ENCODE peak calls at places on chromosomes 5 and 9, in eight cellular contexts. One of them, this sample, is unnamed.

GRCh38 chr9:127384901-127385300 is 12.1 kb upstream of the SLC2A8 start:
- DNase-seq in breast epithelium: no peak
- DNase-seq in transverse colon: no peak
- DNase-seq in right atrium auricular region: no peak
- DNase-seq in A549: no peak
- DNase-seq in aorta: no peak
- DNase-seq in cardiac muscle cell: no peak
- DNase-seq in left ventricle myocardium inferior: no peak
- DNase-seq in this sample: no peak

GRCh38 chr5:163248856-163249255 is 188.5 kb upstream of the CCNG1 start:
- DNase-seq in aorta: no peak
- DNase-seq in breast epithelium: no peak
- DNase-seq in right atrium auricular region: no peak
- DNase-seq in left ventricle myocardium inferior: no peak
- DNase-seq in A549: no peak
- DNase-seq in transverse colon: no peak
- DNase-seq in cardiac muscle cell: no peak
- DNase-seq in this sample: no peak

GRCh38 chr9:137077010-137077747 is at the start of gene UAP1L1:
- DNase-seq in left ventricle myocardium inferior: peak; percentile 85
- DNase-seq in right atrium auricular region: peak; percentile 81
- DNase-seq in breast epithelium: no peak
- DNase-seq in cardiac muscle cell: peak; percentile 65
- DNase-seq in A549: peak; percentile 44
- DNase-seq in aorta: peak; percentile 91
- DNase-seq in transverse colon: peak; percentile 81
- DNase-seq in this sample: no peak

GRCh38 chr9:130932220-130933069 is 6.6 kb downstream of the FIBCD1 start:
- DNase-seq in aorta: no peak
- DNase-seq in cardiac muscle cell: peak; percentile 65
- DNase-seq in left ventricle myocardium inferior: peak; percentile 77
- DNase-seq in A549: no peak
- DNase-seq in right atrium auricular region: no peak
- DNase-seq in breast epithelium: no peak
- DNase-seq in transverse colon: no peak
- DNase-seq in this sample: no peak

GRCh38 chr5:171630047-171630669 is 155.5 kb upstream of the SMIM23 start:
- DNase-seq in aorta: peak; percentile 67
- DNase-seq in A549: peak; percentile 71
- DNase-seq in cardiac muscle cell: peak; percentile 64
- DNase-seq in left ventricle myocardium inferior: peak; percentile 63
- DNase-seq in breast epithelium: no peak
- DNase-seq in right atrium auricular region: peak; percentile 64
- DNase-seq in transverse colon: peak; percentile 30
- DNase-seq in this sample: no peak

GRCh38 chr9:120542701-120543490 is 37.1 kb downstream of the CDK5RAP2 start:
- DNase-seq in transverse colon: no peak
- DNase-seq in cardiac muscle cell: no peak
- DNase-seq in A549: no peak
- DNase-seq in left ventricle myocardium inferior: no peak
- DNase-seq in right atrium auricular region: no peak
- DNase-seq in breast epithelium: no peak
- DNase-seq in aorta: no peak
- DNase-seq in this sample: no peak

GRCh38 chr5:93433422-93433821 is 147.6 kb downstream of the NR2F1-AS1 start:
- DNase-seq in cardiac muscle cell: peak; percentile 86
- DNase-seq in right atrium auricular region: no peak
- DNase-seq in left ventricle myocardium inferior: no peak
- DNase-seq in breast epithelium: no peak
- DNase-seq in aorta: no peak
- DNase-seq in A549: peak; percentile 36
- DNase-seq in transverse colon: no peak
- DNase-seq in this sample: no peak

GRCh38 chr9:77015291-77016048 is 4.0 kb upstream of the FOXB2 start:
- DNase-seq in cardiac muscle cell: no peak
- DNase-seq in transverse colon: no peak
- DNase-seq in aorta: no peak
- DNase-seq in right atrium auricular region: peak; percentile 18
- DNase-seq in left ventricle myocardium inferior: no peak
- DNase-seq in A549: no peak
- DNase-seq in breast epithelium: no peak
- DNase-seq in this sample: no peak

GRCh38 chr5:102957141-102957540 is 162.8 kb downstream of the GIN1 start:
- DNase-seq in right atrium auricular region: no peak
- DNase-seq in transverse colon: no peak
- DNase-seq in aorta: no peak
- DNase-seq in A549: no peak
- DNase-seq in left ventricle myocardium inferior: no peak
- DNase-seq in cardiac muscle cell: no peak
- DNase-seq in breast epithelium: no peak
- DNase-seq in this sample: no peak

GRCh38 chr5:102961671-102962070 is 158.3 kb downstream of the GIN1 start:
- DNase-seq in left ventricle myocardium inferior: no peak
- DNase-seq in right atrium auricular region: no peak
- DNase-seq in breast epithelium: no peak
- DNase-seq in A549: no peak
- DNase-seq in cardiac muscle cell: no peak
- DNase-seq in aorta: no peak
- DNase-seq in transverse colon: no peak
- DNase-seq in this sample: no peak

GRCh38 chr5:102958481-102959011 is 161.4 kb downstream of the GIN1 start:
- DNase-seq in transverse colon: no peak
- DNase-seq in A549: peak; percentile 36
- DNase-seq in aorta: no peak
- DNase-seq in cardiac muscle cell: peak; percentile 56
- DNase-seq in right atrium auricular region: no peak
- DNase-seq in left ventricle myocardium inferior: no peak
- DNase-seq in breast epithelium: no peak
- DNase-seq in this sample: no peak

GRCh38 chr5:102956599-102956998 is 163.3 kb downstream of the GIN1 start:
- DNase-seq in transverse colon: no peak
- DNase-seq in breast epithelium: no peak
- DNase-seq in A549: no peak
- DNase-seq in right atrium auricular region: no peak
- DNase-seq in left ventricle myocardium inferior: no peak
- DNase-seq in aorta: no peak
- DNase-seq in cardiac muscle cell: no peak
- DNase-seq in this sample: no peak

DNA sequence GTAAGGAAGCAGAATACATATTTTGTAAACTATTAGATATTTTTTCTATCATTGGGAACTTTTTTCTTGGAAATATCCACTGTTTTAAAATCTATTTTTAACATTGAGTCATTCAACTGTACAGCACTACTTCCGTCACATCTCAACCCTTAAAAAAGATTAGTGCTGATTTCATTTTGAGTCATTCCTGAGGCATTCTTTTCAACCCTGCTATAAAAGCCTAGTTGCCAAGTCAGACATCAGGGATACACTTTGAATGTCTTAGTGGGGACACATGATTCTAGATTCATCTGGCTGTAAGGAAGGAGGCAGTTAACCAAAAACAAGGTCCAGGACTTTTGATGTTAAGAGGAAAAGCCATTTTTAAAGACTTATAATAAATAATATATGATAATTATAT is 160.9 kb downstream of the GIN1 start:
- DNase-seq in breast epithelium: no peak
- DNase-seq in left ventricle myocardium inferior: no peak
- DNase-seq in A549: peak; percentile 59
- DNase-seq in aorta: no peak
- DNase-seq in right atrium auricular region: no peak
- DNase-seq in cardiac muscle cell: peak; percentile 85
- DNase-seq in transverse colon: no peak
- DNase-seq in this sample: no peak
- H3K4me3 ChIP-seq in breast epithelium: no peak overlapping the region
- H3K4me3 ChIP-seq in left ventricle myocardium inferior: no peak overlapping the region
- H3K4me3 ChIP-seq in A549: no peak overlapping the region
- H3K4me3 ChIP-seq in aorta: no peak overlapping the region
- H3K4me3 ChIP-seq in right atrium auricular region: no peak overlapping the region
- H3K4me3 ChIP-seq in cardiac muscle cell: no peak overlapping the region
- H3K4me3 ChIP-seq in transverse colon: no peak overlapping the region
- H3K4me3 ChIP-seq in this sample: no peak overlapping the region

DNA sequence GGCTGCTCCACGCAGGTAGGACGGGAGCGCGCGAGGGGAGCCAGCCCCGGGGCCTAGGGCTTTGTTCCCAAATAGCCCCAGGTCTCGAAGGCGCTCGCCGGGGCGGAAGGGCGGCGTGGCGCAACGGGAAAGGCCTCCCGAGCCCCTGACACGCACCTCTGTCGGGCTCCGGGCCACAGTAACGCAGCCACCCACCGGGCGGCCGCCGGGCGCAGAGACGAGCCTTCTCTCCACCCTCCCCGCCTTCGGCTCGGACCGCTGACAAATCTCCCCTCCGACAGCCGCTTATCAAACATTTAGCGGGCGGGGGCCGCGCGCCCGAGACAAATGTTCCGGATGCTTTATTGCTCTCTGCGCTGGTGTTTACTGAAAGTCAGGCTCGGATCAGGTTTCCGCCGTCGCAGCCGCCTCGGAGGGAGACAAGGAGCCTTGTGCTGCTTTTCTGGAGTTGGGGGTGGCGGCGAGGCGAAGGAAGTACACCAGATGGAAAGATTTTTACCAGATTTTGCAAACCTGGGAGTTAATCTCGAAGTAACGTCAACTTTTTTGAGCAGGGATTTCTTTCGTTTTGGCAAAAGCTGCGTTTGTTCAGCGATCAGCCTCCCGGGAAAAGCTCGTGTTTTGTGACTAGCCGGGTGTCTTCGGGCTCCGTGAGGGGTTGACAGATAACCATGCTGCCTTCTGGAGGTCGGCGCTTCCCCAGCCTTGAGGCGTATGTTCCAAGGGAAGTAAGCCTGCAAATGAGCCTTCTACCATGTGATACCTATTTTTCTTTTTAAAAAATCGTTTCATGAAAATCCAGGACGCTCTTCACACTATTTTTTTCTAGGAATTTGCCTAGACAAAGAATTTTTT is 956 bp downstream of the RGMB start:
- DNase-seq in breast epithelium: peak; percentile 50
- DNase-seq in left ventricle myocardium inferior: peak; percentile 52
- DNase-seq in cardiac muscle cell: peak; percentile 80
- DNase-seq in aorta: peak; percentile 64
- DNase-seq in A549: peak; percentile 63
- DNase-seq in transverse colon: peak; percentile 73
- DNase-seq in right atrium auricular region: peak; percentile 71
- DNase-seq in this sample: no peak
- H3K4me1 ChIP-seq in breast epithelium: no peaks in the 10 kb centered on the region
- H3K4me1 ChIP-seq in left ventricle myocardium inferior: peaks cover 74% of the 10 kb centered on the region
- H3K4me1 ChIP-seq in cardiac muscle cell: peaks cover 10% of the 10 kb centered on the region
- H3K4me1 ChIP-seq in aorta: no peaks in the 10 kb centered on the region
- H3K4me1 ChIP-seq in A549: peaks cover 22% of the 10 kb centered on the region
- H3K4me1 ChIP-seq in transverse colon: peaks cover 36% of the 10 kb centered on the region
- H3K4me1 ChIP-seq in right atrium auricular region: no peaks in the 10 kb centered on the region
- H3K4me1 ChIP-seq in this sample: no peaks in the 10 kb centered on the region

GRCh38 chr5:154276932-154277331 is 86.4 kb downstream of the GALNT10 start:
- DNase-seq in left ventricle myocardium inferior: peak; percentile 65
- DNase-seq in A549: peak; percentile 23
- DNase-seq in right atrium auricular region: peak; percentile 80
- DNase-seq in cardiac muscle cell: peak; percentile 96
- DNase-seq in breast epithelium: no peak
- DNase-seq in transverse colon: peak; percentile 30
- DNase-seq in aorta: peak; percentile 68
- DNase-seq in this sample: no peak

GRCh38 chr5:154278172-154278571 is 87.6 kb downstream of the GALNT10 start:
- DNase-seq in breast epithelium: no peak
- DNase-seq in right atrium auricular region: no peak
- DNase-seq in cardiac muscle cell: no peak
- DNase-seq in transverse colon: no peak
- DNase-seq in left ventricle myocardium inferior: no peak
- DNase-seq in aorta: no peak
- DNase-seq in A549: no peak
- DNase-seq in this sample: no peak

GRCh38 chr5:154277499-154277898 is 87.0 kb downstream of the GALNT10 start:
- DNase-seq in breast epithelium: no peak
- DNase-seq in left ventricle myocardium inferior: no peak
- DNase-seq in cardiac muscle cell: no peak
- DNase-seq in transverse colon: no peak
- DNase-seq in A549: no peak
- DNase-seq in aorta: no peak
- DNase-seq in right atrium auricular region: no peak
- DNase-seq in this sample: no peak

GRCh38 chr5:154274828-154275185 is 84.3 kb downstream of the GALNT10 start:
- DNase-seq in breast epithelium: no peak
- DNase-seq in right atrium auricular region: no peak
- DNase-seq in A549: no peak
- DNase-seq in cardiac muscle cell: no peak
- DNase-seq in transverse colon: no peak
- DNase-seq in left ventricle myocardium inferior: no peak
- DNase-seq in aorta: no peak
- DNase-seq in this sample: no peak

DNA sequence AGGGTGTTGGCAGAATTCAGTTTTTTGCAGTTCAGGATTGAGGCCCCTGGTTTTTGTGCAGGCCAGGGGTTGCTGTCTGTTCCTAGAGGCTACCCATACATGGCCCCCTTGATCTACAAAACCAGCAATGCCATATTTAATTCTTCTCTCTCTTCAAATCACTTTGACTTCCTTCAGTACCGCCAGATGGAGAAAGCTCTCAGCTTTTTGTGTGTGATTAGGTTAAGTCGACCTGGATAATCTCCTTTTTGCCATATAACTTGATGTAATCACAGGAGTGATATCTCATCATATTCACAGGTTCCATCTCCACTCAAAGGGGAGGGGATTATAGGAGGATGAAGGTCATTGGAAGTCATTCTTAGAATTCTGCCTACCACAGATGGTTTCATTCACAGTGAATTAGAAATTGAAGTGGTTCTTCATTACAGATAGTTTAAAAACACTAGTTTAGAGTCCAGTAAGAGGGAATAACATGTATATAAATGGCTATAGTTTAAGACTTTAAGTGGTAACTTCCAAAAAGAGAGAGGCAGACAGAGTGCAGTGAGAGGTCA is 85.8 kb downstream of the GALNT10 start:
- DNase-seq in cardiac muscle cell: no peak
- DNase-seq in right atrium auricular region: no peak
- DNase-seq in left ventricle myocardium inferior: no peak
- DNase-seq in A549: no peak
- DNase-seq in transverse colon: no peak
- DNase-seq in aorta: no peak
- DNase-seq in breast epithelium: no peak
- DNase-seq in this sample: no peak
- H3K27ac ChIP-seq in cardiac muscle cell: no peak overlapping the region
- H3K27ac ChIP-seq in right atrium auricular region: no peak overlapping the region
- H3K27ac ChIP-seq in left ventricle myocardium inferior: peak overlapping the region; percentile 57
- H3K27ac ChIP-seq in A549: peak overlapping the region; percentile 66
- H3K27ac ChIP-seq in transverse colon: peak overlapping the region; percentile 31
- H3K27ac ChIP-seq in aorta: no peak overlapping the region
- H3K27ac ChIP-seq in breast epithelium: no peak overlapping the region
- H3K27ac ChIP-seq in this sample: no peak overlapping the region

GRCh38 chr5:148809781-148810524 is 16.5 kb upstream of the ADRB2 start:
- DNase-seq in A549: no peak
- DNase-seq in right atrium auricular region: no peak
- DNase-seq in cardiac muscle cell: no peak
- DNase-seq in left ventricle myocardium inferior: no peak
- DNase-seq in breast epithelium: no peak
- DNase-seq in transverse colon: no peak
- DNase-seq in aorta: no peak
- DNase-seq in this sample: no peak

GRCh38 chr5:148805323-148806290 is 20.8 kb upstream of the ADRB2 start:
- DNase-seq in left ventricle myocardium inferior: peak; percentile 66
- DNase-seq in right atrium auricular region: no peak
- DNase-seq in A549: no peak
- DNase-seq in cardiac muscle cell: no peak
- DNase-seq in breast epithelium: no peak
- DNase-seq in aorta: peak; percentile 61
- DNase-seq in transverse colon: no peak
- DNase-seq in this sample: no peak

GRCh38 chr5:148808864-148809642 is 17.4 kb upstream of the ADRB2 start:
- DNase-seq in cardiac muscle cell: no peak
- DNase-seq in A549: no peak
- DNase-seq in right atrium auricular region: no peak
- DNase-seq in aorta: peak; percentile 61
- DNase-seq in transverse colon: peak; percentile 38
- DNase-seq in breast epithelium: no peak
- DNase-seq in left ventricle myocardium inferior: peak; percentile 22
- DNase-seq in this sample: no peak

GRCh38 chr5:148807845-148808244 is 18.6 kb upstream of the ADRB2 start:
- DNase-seq in transverse colon: peak; percentile 19
- DNase-seq in cardiac muscle cell: no peak
- DNase-seq in aorta: peak; percentile 63
- DNase-seq in A549: no peak
- DNase-seq in right atrium auricular region: no peak
- DNase-seq in breast epithelium: no peak
- DNase-seq in left ventricle myocardium inferior: no peak
- DNase-seq in this sample: no peak

GRCh38 chr5:148806520-148806931 is 19.9 kb upstream of the ADRB2 start:
- DNase-seq in breast epithelium: no peak
- DNase-seq in transverse colon: no peak
- DNase-seq in right atrium auricular region: no peak
- DNase-seq in aorta: no peak
- DNase-seq in cardiac muscle cell: no peak
- DNase-seq in left ventricle myocardium inferior: no peak
- DNase-seq in A549: no peak
- DNase-seq in this sample: no peak
- H3K4me3 ChIP-seq in breast epithelium: no peak overlapping the region
- H3K4me3 ChIP-seq in transverse colon: no peak overlapping the region
- H3K4me3 ChIP-seq in right atrium auricular region: no peak overlapping the region
- H3K4me3 ChIP-seq in aorta: no peak overlapping the region
- H3K4me3 ChIP-seq in cardiac muscle cell: no peak overlapping the region
- H3K4me3 ChIP-seq in left ventricle myocardium inferior: no peak overlapping the region
- H3K4me3 ChIP-seq in A549: no peak overlapping the region
- H3K4me3 ChIP-seq in this sample: no peak overlapping the region